ENCODE peak calls at places on chromosomes 1 and 21, in nine cellular contexts. V, G, W, I, M, A, L, D and J are unnamed samples.

GRCh38 chr1:38559180-38559874 is 300.2 kb downstream of the RRAGC start:
- DNase-seq in V (no peak), G (no peak), W (no peak), I (peak), M (no peak), A (no peak), L (peak), D (no peak), J (no peak)

GRCh38 chr1:205700865-205701401 is 20.6 kb upstream of the SLC45A3 start:
- DNase-seq in V (no peak), G (no peak), W (no peak), I (no peak), M (no peak), A (peak), L (no peak), D (no peak), J (no peak)

GRCh38 chr1:236502972-236503639 is 20.7 kb upstream of the LGALS8 start:
- DNase-seq in V (no peak), G (peak), W (peak), I (peak), M (no peak), A (no peak), L (peak), D (peak), J (peak)

GRCh38 chr21:45078877-45079281 is 4.5 kb downstream of the ADARB1 start:
- DNase-seq in V (no peak), G (peak), W (no peak), I (no peak), M (no peak), A (peak), L (peak), D (peak), J (peak)

GRCh38 chr1:34640654-34641401 is 114.0 kb upstream of the GJB5 start:
- DNase-seq in V (no peak), G (no peak), W (no peak), I (no peak), M (no peak), A (no peak), L (no peak), D (no peak), J (no peak)

GRCh38 chr1:8974551-8974950 is 28.9 kb downstream of the CA6 start:
- DNase-seq in V (no peak), G (no peak), W (no peak), I (no peak), M (no peak), A (no peak), L (no peak), D (no peak), J (no peak)

GRCh38 chr1:243924188-243924587 is 74.1 kb upstream of the AKT3 start:
- DNase-seq in V (no peak), G (peak), W (no peak), I (no peak), M (no peak), A (peak), L (no peak), D (no peak), J (peak)

GRCh38 chr1:147080671-147081394 is 91.4 kb downstream of the PRKAB2 start:
- DNase-seq in V (no peak), G (no peak), W (no peak), I (no peak), M (no peak), A (no peak), L (no peak), D (no peak), J (no peak)

GRCh38 chr1:53643881-53644390 is 95.0 kb downstream of the GLIS1 start:
- DNase-seq in V (no peak), G (no peak), W (no peak), I (no peak), M (no peak), A (peak), L (peak), D (peak), J (no peak)

GRCh38 chr1:201053155-201053860 is 29.8 kb upstream of the KIF21B start:
- DNase-seq in V (no peak), G (no peak), W (no peak), I (no peak), M (no peak), A (no peak), L (no peak), D (no peak), J (no peak)

GRCh38 chr1:235060607-235061470 is 67.8 kb downstream of the TOMM20 start:
- DNase-seq in V (no peak), G (no peak), W (no peak), I (peak), M (no peak), A (no peak), L (peak), D (no peak), J (no peak)

GRCh38 chr1:1429671-1430073 is 5.8 kb upstream of the VWA1 start:
- DNase-seq in V (no peak), G (peak), W (no peak), I (no peak), M (no peak), A (no peak), L (no peak), D (no peak), J (no peak)

GRCh38 chr1:218349365-218350021 is 4.4 kb downstream of the TGFB2 start:
- DNase-seq in V (no peak), G (no peak), W (no peak), I (no peak), M (no peak), A (no peak), L (no peak), D (no peak), J (no peak)

GRCh38 chr1:186102559-186103148 is 272.4 kb downstream of the TPR start:
- DNase-seq in V (no peak), G (peak), W (no peak), I (no peak), M (no peak), A (no peak), L (no peak), D (no peak), J (no peak)

GRCh38 chr1:110060034-110060661 is 10.3 kb downstream of the ALX3 start:
- DNase-seq in V (peak), G (no peak), W (no peak), I (no peak), M (no peak), A (no peak), L (peak), D (no peak), J (peak)

GRCh38 chr21:25938673-25939395 is 204.1 kb downstream of the GABPA start:
- DNase-seq in V (no peak), G (no peak), W (no peak), I (peak), M (no peak), A (no peak), L (no peak), D (no peak), J (no peak)

GRCh38 chr1:159889821-159890252 is 10.1 kb downstream of the CFAP45 start:
- DNase-seq in V (peak), G (peak), W (no peak), I (peak), M (no peak), A (no peak), L (no peak), D (no peak), J (peak)

GRCh38 chr1:36172017-36172747 is 16.2 kb downstream of the MAP7D1 start:
- DNase-seq in V (no peak), G (no peak), W (no peak), I (no peak), M (no peak), A (no peak), L (no peak), D (no peak), J (no peak)

GRCh38 chr1:42380617-42381423 is at the start of gene RIMKLA:
- DNase-seq in V (no peak), G (peak), W (no peak), I (peak), M (no peak), A (no peak), L (peak), D (peak), J (no peak)

GRCh38 chr1:113140588-113141446 is 67.8 kb downstream of the LRIG2 start:
- DNase-seq in V (peak), G (peak), W (peak), I (peak), M (peak), A (no peak), L (peak), D (peak), J (peak)

GRCh38 chr1:209895709-209896108 is 42.3 kb upstream of the SYT14 start:
- DNase-seq in V (no peak), G (peak), W (no peak), I (no peak), M (no peak), A (no peak), L (no peak), D (no peak), J (no peak)

GRCh38 chr1:161119017-161119378 is 1.1 kb downstream of the NIT1 start:
- DNase-seq in V (no peak), G (no peak), W (no peak), I (peak), M (no peak), A (no peak), L (no peak), D (peak), J (no peak)

GRCh38 chr21:45410151-45410864 is 5.3 kb downstream of the COL18A1 start:
- DNase-seq in V (no peak), G (no peak), W (no peak), I (peak), M (no peak), A (no peak), L (no peak), D (peak), J (no peak)

GRCh38 chr1:218829143-218829542 is 344.5 kb upstream of the LYPLAL1 start:
- DNase-seq in V (no peak), G (peak), W (no peak), I (no peak), M (no peak), A (no peak), L (no peak), D (no peak), J (no peak)

GRCh38 chr1:240644732-240645131 is 32.8 kb upstream of the GREM2 start:
- DNase-seq in V (no peak), G (no peak), W (no peak), I (no peak), M (no peak), A (no peak), L (no peak), D (no peak), J (no peak)

GRCh38 chr1:48603222-48603621 is 131.2 kb upstream of the SPATA6 start:
- DNase-seq in V (no peak), G (no peak), W (no peak), I (no peak), M (no peak), A (no peak), L (no peak), D (no peak), J (no peak)
- TF ChIP-seq POLR2A in V (no peak), G (no peak), W (no peak), I (no peak), M (no peak), A (no peak), L (no peak), D (no peak), J (no peak)

GRCh38 chr1:77978293-77978968 is 441 bp downstream of the FUBP1 start:
- DNase-seq in V (peak), G (peak), W (peak), I (peak), M (no peak), A (no peak), L (peak), D (peak), J (peak)
- TF ChIP-seq POLR2A in V (peak), G (peak), W (peak), I (no peak), M (no peak), A (no peak), L (peak), D (peak), J (no peak)

GRCh38 chr1:27548136-27548853 is 55.6 kb downstream of the AHDC1 start:
- DNase-seq in V (no peak), G (no peak), W (no peak), I (no peak), M (no peak), A (no peak), L (no peak), D (no peak), J (no peak)

GRCh38 chr1:27545876-27546275 is 55.9 kb upstream of the WASF2 start:
- DNase-seq in V (no peak), G (no peak), W (no peak), I (no peak), M (no peak), A (no peak), L (no peak), D (no peak), J (no peak)

GRCh38 chr1:27542463-27543273 is 52.7 kb upstream of the WASF2 start:
- DNase-seq in V (peak), G (peak), W (peak), I (peak), M (no peak), A (no peak), L (peak), D (peak), J (peak)

GRCh38 chr1:27547220-27548116 is 56.5 kb downstream of the AHDC1 start:
- DNase-seq in V (no peak), G (no peak), W (no peak), I (no peak), M (no peak), A (no peak), L (no peak), D (no peak), J (no peak)

GRCh38 chr1:27544818-27545612 is 55.0 kb upstream of the WASF2 start:
- DNase-seq in V (peak), G (peak), W (no peak), I (no peak), M (no peak), A (no peak), L (no peak), D (peak), J (no peak)
- TF ChIP-seq POLR2A in V (no peak), G (no peak), W (no peak), I (no peak), M (no peak), A (no peak), L (no peak), D (no peak), J (no peak)

GRCh38 chr1:198773030-198773429 is 134.2 kb downstream of the PTPRC start:
- DNase-seq in V (no peak), G (no peak), W (no peak), I (no peak), M (no peak), A (no peak), L (no peak), D (no peak), J (no peak)

GRCh38 chr1:198774418-198774817 is 135.6 kb downstream of the PTPRC start:
- DNase-seq in V (no peak), G (no peak), W (no peak), I (no peak), M (no peak), A (no peak), L (no peak), D (no peak), J (no peak)

GRCh38 chr1:198775606-198776005 is 136.8 kb downstream of the PTPRC start:
- DNase-seq in V (no peak), G (peak), W (no peak), I (no peak), M (no peak), A (no peak), L (no peak), D (no peak), J (no peak)

GRCh38 chr1:198778049-198778448 is 139.2 kb downstream of the PTPRC start:
- DNase-seq in V (no peak), G (peak), W (no peak), I (no peak), M (no peak), A (peak), L (no peak), D (no peak), J (no peak)

DNA sequence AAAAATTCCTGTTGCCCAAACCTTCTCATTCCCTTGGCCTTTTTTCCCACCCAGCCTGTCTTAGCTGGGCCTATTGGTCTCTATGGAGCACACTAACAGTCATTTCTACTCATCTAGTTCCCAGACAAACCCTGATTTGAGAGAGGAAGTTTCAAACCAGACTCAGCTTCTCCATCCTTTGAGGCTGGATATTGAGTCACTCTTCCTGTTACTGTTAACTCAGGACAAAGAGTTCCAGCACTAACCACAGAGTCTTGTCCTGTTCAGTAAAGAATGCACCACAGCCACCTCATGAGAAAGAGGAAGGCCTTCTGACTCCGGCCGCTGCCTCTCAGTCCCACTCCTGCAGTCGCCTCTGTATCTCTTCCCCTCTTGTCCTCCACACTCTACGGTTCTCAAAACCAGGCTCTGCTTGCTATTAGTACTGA is 137.8 kb downstream of the PTPRC start:
- DNase-seq in V (peak), G (peak), W (no peak), I (peak), M (peak), A (peak), L (peak), D (peak), J (peak)
- TF ChIP-seq POLR2A in V (no peak), G (no peak), W (no peak), I (no peak), M (no peak), A (no peak), L (no peak), D (no peak), J (no peak)

GRCh38 chr21:36859744-36860501 is 106.5 kb downstream of the HLCS start:
- DNase-seq in V (peak), G (peak), W (no peak), I (peak), M (peak), A (peak), L (peak), D (peak), J (peak)
- TF ChIP-seq POLR2A in V (no peak), G (no peak), W (no peak), I (no peak), M (no peak), A (no peak), L (no peak), D (no peak), J (peak)

DNA sequence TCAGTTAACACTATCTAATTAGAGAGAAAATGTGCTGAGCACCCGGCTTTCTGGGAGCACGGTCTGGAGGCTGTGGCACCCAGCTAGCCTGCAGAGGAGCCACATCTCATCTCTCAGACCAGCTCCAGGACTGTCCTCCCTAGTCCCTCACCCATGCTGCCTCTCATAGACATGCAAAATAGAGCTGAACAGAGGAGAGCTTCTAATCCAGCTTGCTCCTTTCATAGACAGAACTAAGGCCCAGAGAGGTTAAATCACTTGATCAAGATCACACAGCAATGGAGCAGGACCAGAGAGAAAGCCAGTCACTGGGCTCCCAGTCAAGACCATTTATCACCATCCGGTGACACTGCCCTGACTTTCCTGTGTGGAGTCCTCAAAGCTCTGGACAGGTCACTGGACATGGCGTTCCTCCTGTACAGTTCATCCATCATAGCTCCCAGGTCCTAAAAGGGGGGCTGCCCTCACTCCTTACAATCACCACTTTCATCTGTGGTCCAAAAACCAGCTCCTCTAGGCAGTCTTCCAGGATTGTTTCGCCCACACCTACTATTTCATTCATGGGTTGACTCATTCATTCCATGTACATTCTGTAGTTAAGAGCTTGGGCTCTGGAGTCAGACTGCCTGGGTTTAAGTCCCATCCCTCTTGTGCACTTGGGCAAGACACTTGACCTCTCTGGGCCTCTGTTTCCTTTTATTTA is 8.8 kb upstream of the CAMK2N1 start:
- DNase-seq in V (no peak), G (peak), W (peak), I (no peak), M (no peak), A (no peak), L (peak), D (no peak), J (no peak)
- TF ChIP-seq POLR2A in V (no peak), G (no peak), W (no peak), I (no peak), M (no peak), A (no peak), L (no peak), D (no peak), J (no peak)

GRCh38 chr21:33229776-33230517 is at the start of gene IFNAR2:
- DNase-seq in V (peak), G (peak), W (peak), I (peak), M (peak), A (peak), L (peak), D (peak), J (peak)
- TF ChIP-seq POLR2A in V (peak), G (peak), W (no peak), I (peak), M (peak), A (no peak), L (peak), D (no peak), J (peak)

GRCh38 chr1:156124557-156125483 is 10.3 kb downstream of the LMNA start:
- DNase-seq in V (peak), G (no peak), W (no peak), I (peak), M (no peak), A (peak), L (peak), D (no peak), J (no peak)

GRCh38 chr1:156122086-156122485 is 7.6 kb downstream of the LMNA start:
- DNase-seq in V (no peak), G (no peak), W (no peak), I (no peak), M (no peak), A (no peak), L (no peak), D (no peak), J (no peak)

GRCh38 chr1:156121441-156121840 is 6.9 kb downstream of the LMNA start:
- DNase-seq in V (peak), G (no peak), W (no peak), I (no peak), M (no peak), A (no peak), L (no peak), D (no peak), J (no peak)

GRCh38 chr1:156123356-156124196 is 9.1 kb downstream of the LMNA start:
- DNase-seq in V (peak), G (peak), W (peak), I (peak), M (peak), A (peak), L (peak), D (peak), J (peak)

GRCh38 chr1:156122519-156123355 is 8.2 kb downstream of the LMNA start:
- DNase-seq in V (peak), G (peak), W (no peak), I (peak), M (no peak), A (peak), L (peak), D (peak), J (peak)
- TF ChIP-seq POLR2A in V (peak), G (peak), W (no peak), I (no peak), M (no peak), A (no peak), L (no peak), D (no peak), J (peak)

DNA sequence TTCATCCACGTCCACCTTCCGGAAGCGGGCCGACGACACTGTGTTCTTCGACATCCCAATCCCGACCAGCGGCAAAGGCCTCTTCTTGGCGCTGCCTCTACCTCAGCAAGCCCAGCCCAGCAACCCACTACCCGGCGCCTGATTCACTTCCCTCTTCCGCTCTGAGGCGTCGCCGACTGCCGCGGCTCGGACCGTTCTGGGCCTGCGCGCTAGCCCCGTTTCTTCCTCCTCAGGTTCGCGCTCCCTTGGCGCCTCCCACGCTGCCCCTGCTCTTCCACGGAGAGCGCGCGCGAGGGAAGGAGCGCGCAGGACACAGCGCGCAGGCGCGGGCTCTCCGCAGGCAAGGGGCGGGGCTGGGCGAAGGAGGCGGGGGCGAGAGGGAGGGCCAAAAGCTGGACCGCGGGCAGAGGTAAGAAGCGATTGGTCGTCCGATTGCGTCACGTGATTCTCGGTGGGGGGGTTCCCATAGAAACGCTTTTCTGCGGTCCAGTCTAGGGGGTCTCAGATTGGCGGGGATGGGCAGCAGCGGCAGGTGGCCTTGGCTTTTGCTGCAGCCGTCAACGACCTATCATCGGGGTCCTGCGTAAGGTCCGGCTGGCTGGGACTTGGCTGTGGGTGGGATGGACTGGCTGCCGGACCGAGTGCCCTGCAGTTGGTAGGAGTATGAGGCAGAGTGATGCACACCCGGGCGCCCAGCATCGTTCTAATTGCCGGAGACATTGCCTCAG is at the start of gene ARPC5:
- DNase-seq in V (peak), G (peak), W (peak), I (peak), M (peak), A (peak), L (peak), D (peak), J (peak)
- TF ChIP-seq POLR2A in V (peak), G (peak), W (peak), I (peak), M (peak), A (peak), L (peak), D (peak), J (peak)